ENCODE peak calls at places on chromosome 6, in ten cellular contexts. One of them, this sample, is unnamed.

GRCh38 chr6:26240981-26241770 is 123.8 kb upstream of the BTN3A2 start:
- DNase-seq in NT2/D1: no peak
- DNase-seq in OCI-M1: no peak
- DNase-seq in HCT116: no peak
- DNase-seq in 8988T: no peak
- DNase-seq in neural crest cell: no peak
- DNase-seq in T-helper 1 cell: peak
- DNase-seq in mesenchymal stem cell: no peak
- DNase-seq in fibroblast of lung: peak
- DNase-seq in aorta: peak
- DNase-seq in this sample: no peak

GRCh38 chr6:129661478-129662405 is 48.2 kb downstream of the ARHGAP18 start:
- DNase-seq in NT2/D1: no peak
- DNase-seq in OCI-M1: no peak
- DNase-seq in HCT116: no peak
- DNase-seq in 8988T: no peak
- DNase-seq in neural crest cell: no peak
- DNase-seq in T-helper 1 cell: no peak
- DNase-seq in mesenchymal stem cell: no peak
- DNase-seq in fibroblast of lung: no peak
- DNase-seq in aorta: no peak
- DNase-seq in this sample: no peak

GRCh38 chr6:35166160-35166919 is 25.2 kb upstream of the TCP11 start:
- DNase-seq in NT2/D1: no peak
- DNase-seq in OCI-M1: no peak
- DNase-seq in HCT116: no peak
- DNase-seq in 8988T: no peak
- DNase-seq in neural crest cell: no peak
- DNase-seq in T-helper 1 cell: no peak
- DNase-seq in mesenchymal stem cell: no peak
- DNase-seq in fibroblast of lung: peak
- DNase-seq in aorta: no peak
- DNase-seq in this sample: no peak

GRCh38 chr6:34065470-34066283 is 80.2 kb downstream of the GRM4 start:
- DNase-seq in NT2/D1: no peak
- DNase-seq in OCI-M1: no peak
- DNase-seq in HCT116: no peak
- DNase-seq in 8988T: no peak
- DNase-seq in neural crest cell: no peak
- DNase-seq in T-helper 1 cell: no peak
- DNase-seq in mesenchymal stem cell: no peak
- DNase-seq in fibroblast of lung: no peak
- DNase-seq in aorta: peak
- DNase-seq in this sample: peak

GRCh38 chr6:105968230-105968954 is 117.7 kb upstream of the PRDM1 start:
- DNase-seq in NT2/D1: no peak
- DNase-seq in OCI-M1: no peak
- DNase-seq in HCT116: no peak
- DNase-seq in 8988T: no peak
- DNase-seq in neural crest cell: no peak
- DNase-seq in T-helper 1 cell: no peak
- DNase-seq in mesenchymal stem cell: no peak
- DNase-seq in fibroblast of lung: no peak
- DNase-seq in aorta: no peak
- DNase-seq in this sample: no peak

GRCh38 chr6:73030257-73030656 is 195.0 kb downstream of the KHDC1L start:
- DNase-seq in NT2/D1: no peak
- DNase-seq in OCI-M1: no peak
- DNase-seq in HCT116: no peak
- DNase-seq in 8988T: no peak
- DNase-seq in neural crest cell: no peak
- DNase-seq in T-helper 1 cell: no peak
- DNase-seq in mesenchymal stem cell: no peak
- DNase-seq in fibroblast of lung: no peak
- DNase-seq in aorta: no peak
- DNase-seq in this sample: no peak

GRCh38 chr6:132153221-132153896 is 202.2 kb upstream of the CCN2 start:
- DNase-seq in NT2/D1: no peak
- DNase-seq in OCI-M1: no peak
- DNase-seq in HCT116: no peak
- DNase-seq in 8988T: no peak
- DNase-seq in neural crest cell: no peak
- DNase-seq in T-helper 1 cell: no peak
- DNase-seq in mesenchymal stem cell: peak
- DNase-seq in fibroblast of lung: peak
- DNase-seq in aorta: no peak
- DNase-seq in this sample: no peak

GRCh38 chr6:20879526-20879925 is 345.3 kb downstream of the CDKAL1 start:
- DNase-seq in NT2/D1: no peak
- DNase-seq in OCI-M1: no peak
- DNase-seq in HCT116: no peak
- DNase-seq in 8988T: no peak
- DNase-seq in neural crest cell: no peak
- DNase-seq in T-helper 1 cell: no peak
- DNase-seq in mesenchymal stem cell: peak
- DNase-seq in fibroblast of lung: no peak
- DNase-seq in aorta: no peak
- DNase-seq in this sample: no peak

GRCh38 chr6:29647927-29648642 is 8.8 kb upstream of the MOG start:
- DNase-seq in NT2/D1: no peak
- DNase-seq in OCI-M1: peak
- DNase-seq in HCT116: peak
- DNase-seq in 8988T: no peak
- DNase-seq in neural crest cell: no peak
- DNase-seq in T-helper 1 cell: no peak
- DNase-seq in mesenchymal stem cell: peak
- DNase-seq in fibroblast of lung: peak
- DNase-seq in aorta: no peak
- DNase-seq in this sample: no peak

GRCh38 chr6:97068211-97068610 is 143.7 kb downstream of the KLHL32 start:
- DNase-seq in NT2/D1: no peak
- DNase-seq in OCI-M1: peak
- DNase-seq in HCT116: peak
- DNase-seq in 8988T: no peak
- DNase-seq in neural crest cell: peak
- DNase-seq in T-helper 1 cell: no peak
- DNase-seq in mesenchymal stem cell: peak
- DNase-seq in fibroblast of lung: peak
- DNase-seq in aorta: no peak
- DNase-seq in this sample: no peak

GRCh38 chr6:148059869-148060268 is 282.8 kb upstream of the SASH1 start:
- DNase-seq in NT2/D1: no peak
- DNase-seq in OCI-M1: no peak
- DNase-seq in HCT116: no peak
- DNase-seq in 8988T: no peak
- DNase-seq in neural crest cell: no peak
- DNase-seq in T-helper 1 cell: no peak
- DNase-seq in mesenchymal stem cell: no peak
- DNase-seq in fibroblast of lung: no peak
- DNase-seq in aorta: no peak
- DNase-seq in this sample: no peak

GRCh38 chr6:112214749-112215269 is 39.6 kb downstream of the LAMA4 start:
- DNase-seq in NT2/D1: no peak
- DNase-seq in OCI-M1: peak
- DNase-seq in HCT116: no peak
- DNase-seq in 8988T: no peak
- DNase-seq in neural crest cell: no peak
- DNase-seq in T-helper 1 cell: no peak
- DNase-seq in mesenchymal stem cell: no peak
- DNase-seq in fibroblast of lung: no peak
- DNase-seq in aorta: no peak
- DNase-seq in this sample: no peak

GRCh38 chr6:1597924-1598323 is 11.8 kb upstream of the FOXC1 start:
- DNase-seq in NT2/D1: no peak
- DNase-seq in OCI-M1: no peak
- DNase-seq in HCT116: no peak
- DNase-seq in 8988T: no peak
- DNase-seq in neural crest cell: no peak
- DNase-seq in T-helper 1 cell: no peak
- DNase-seq in mesenchymal stem cell: no peak
- DNase-seq in fibroblast of lung: peak
- DNase-seq in aorta: no peak
- DNase-seq in this sample: no peak

GRCh38 chr6:154815938-154816820 is 83.0 kb downstream of the SCAF8 start:
- DNase-seq in NT2/D1: no peak
- DNase-seq in OCI-M1: no peak
- DNase-seq in HCT116: no peak
- DNase-seq in 8988T: no peak
- DNase-seq in neural crest cell: no peak
- DNase-seq in T-helper 1 cell: no peak
- DNase-seq in mesenchymal stem cell: peak
- DNase-seq in fibroblast of lung: peak
- DNase-seq in aorta: no peak
- DNase-seq in this sample: no peak

GRCh38 chr6:167408235-167408869 is 83.5 kb downstream of the TTLL2 start:
- DNase-seq in NT2/D1: no peak
- DNase-seq in OCI-M1: no peak
- DNase-seq in HCT116: no peak
- DNase-seq in 8988T: no peak
- DNase-seq in neural crest cell: no peak
- DNase-seq in T-helper 1 cell: no peak
- DNase-seq in mesenchymal stem cell: no peak
- DNase-seq in fibroblast of lung: no peak
- DNase-seq in aorta: no peak
- DNase-seq in this sample: no peak

GRCh38 chr6:33766921-33767700 is 20.4 kb upstream of the IP6K3 start:
- DNase-seq in NT2/D1: no peak
- DNase-seq in OCI-M1: no peak
- DNase-seq in HCT116: no peak
- DNase-seq in 8988T: no peak
- DNase-seq in neural crest cell: no peak
- DNase-seq in T-helper 1 cell: no peak
- DNase-seq in mesenchymal stem cell: no peak
- DNase-seq in fibroblast of lung: no peak
- DNase-seq in aorta: no peak
- DNase-seq in this sample: no peak

GRCh38 chr6:43496370-43497128 is 13.6 kb downstream of the LRRC73 start:
- DNase-seq in NT2/D1: no peak
- DNase-seq in OCI-M1: peak
- DNase-seq in HCT116: no peak
- DNase-seq in 8988T: peak
- DNase-seq in neural crest cell: no peak
- DNase-seq in T-helper 1 cell: no peak
- DNase-seq in mesenchymal stem cell: peak
- DNase-seq in fibroblast of lung: peak
- DNase-seq in aorta: peak
- DNase-seq in this sample: no peak

GRCh38 chr6:116528800-116529199 is 16.7 kb downstream of the TRAPPC3L start:
- DNase-seq in NT2/D1: no peak
- DNase-seq in OCI-M1: no peak
- DNase-seq in HCT116: no peak
- DNase-seq in 8988T: no peak
- DNase-seq in neural crest cell: no peak
- DNase-seq in T-helper 1 cell: no peak
- DNase-seq in mesenchymal stem cell: no peak
- DNase-seq in fibroblast of lung: no peak
- DNase-seq in aorta: no peak
- DNase-seq in this sample: no peak

GRCh38 chr6:45676376-45676775 is 298.6 kb upstream of the SUPT3H start:
- DNase-seq in NT2/D1: no peak
- DNase-seq in OCI-M1: no peak
- DNase-seq in HCT116: no peak
- DNase-seq in 8988T: no peak
- DNase-seq in neural crest cell: no peak
- DNase-seq in T-helper 1 cell: no peak
- DNase-seq in mesenchymal stem cell: no peak
- DNase-seq in fibroblast of lung: no peak
- DNase-seq in aorta: no peak
- DNase-seq in this sample: no peak